ENCODE peak calls at places on chromosomes 4 and X, in nine cellular contexts. V is esophagus squamous epithelium, I is brain microvascular endothelial cell, B is adrenal gland, P is fibroblast of lung, S is ovary, L is GM06990, K is astrocyte, X is lower lobe of right lung. N is an unnamed sample.

GRCh38 chr4:130985371-130985770 is 1889.4 kb downstream of the C4orf33 start:
- DNase-seq in V (no peak), I (no peak), B (no peak), P (no peak), S (no peak), L (no peak), K (no peak), X (no peak), N (no peak)

GRCh38 chrX:12896935-12897334 is 9.5 kb upstream of the TLR8 start:
- DNase-seq in V (no peak), I (no peak), B (no peak), P (no peak), S (no peak), L (no peak), K (no peak), X (no peak), N (no peak)

GRCh38 chr4:80036949-80037348 is 36.1 kb downstream of the ANTXR2 start:
- DNase-seq in V (no peak), I (peak), B (no peak), P (peak), S (no peak), L (no peak), K (peak), X (no peak), N (no peak)

GRCh38 chrX:102835504-102836146 is 101.4 kb upstream of the RAB40AL start:
- DNase-seq in V (no peak), I (peak), B (no peak), P (peak), S (no peak), L (no peak), K (no peak), X (no peak), N (peak)

GRCh38 chrX:139890991-139891700 is 41.7 kb downstream of the ATP11C start:
- DNase-seq in V (no peak), I (peak), B (no peak), P (peak), S (no peak), L (no peak), K (peak), X (no peak), N (no peak)

GRCh38 chrX:102345916-102346315 is 93.9 kb downstream of the NXF2B start:
- DNase-seq in V (no peak), I (peak), B (peak), P (peak), S (peak), L (no peak), K (peak), X (peak), N (peak)

GRCh38 chr4:33060873-33061542 is 2340.8 kb downstream of the PCDH7 start:
- DNase-seq in V (no peak), I (peak), B (peak), P (peak), S (no peak), L (no peak), K (peak), X (no peak), N (peak)

GRCh38 chr4:168854216-168854921 is 155.7 kb downstream of the CBR4 start:
- DNase-seq in V (no peak), I (no peak), B (no peak), P (no peak), S (no peak), L (no peak), K (no peak), X (no peak), N (no peak)

GRCh38 chr4:7792616-7793015 is 147.0 kb downstream of the AFAP1 start:
- DNase-seq in V (no peak), I (no peak), B (no peak), P (no peak), S (no peak), L (no peak), K (peak), X (no peak), N (no peak)

GRCh38 chr4:114400531-114400930 is 198.1 kb upstream of the UGT8 start:
- DNase-seq in V (no peak), I (no peak), B (no peak), P (no peak), S (no peak), L (no peak), K (no peak), X (no peak), N (no peak)

GRCh38 chrX:86197815-86198214 is 49.6 kb downstream of the DACH2 start:
- DNase-seq in V (no peak), I (no peak), B (no peak), P (no peak), S (no peak), L (no peak), K (no peak), X (no peak), N (no peak)

GRCh38 chrX:53317365-53318069 is 36.1 kb upstream of the IQSEC2 start:
- DNase-seq in V (no peak), I (peak), B (peak), P (peak), S (peak), L (peak), K (peak), X (peak), N (peak)

GRCh38 chr4:35689866-35690265 is 554.4 kb downstream of the ARAP2 start:
- DNase-seq in V (no peak), I (no peak), B (no peak), P (no peak), S (no peak), L (no peak), K (no peak), X (no peak), N (no peak)

GRCh38 chrX:15349046-15349445 is 13.7 kb upstream of the PIGA start:
- DNase-seq in V (no peak), I (peak), B (peak), P (peak), S (no peak), L (peak), K (peak), X (no peak), N (peak)

GRCh38 chrX:120016068-120016441 is 61.4 kb downstream of the RHOXF2B start:
- DNase-seq in V (no peak), I (no peak), B (no peak), P (no peak), S (no peak), L (no peak), K (no peak), X (no peak), N (no peak)

GRCh38 chrX:120020305-120020704 is 57.2 kb downstream of the RHOXF2B start:
- DNase-seq in V (no peak), I (no peak), B (no peak), P (no peak), S (no peak), L (no peak), K (no peak), X (no peak), N (no peak)

GRCh38 chrX:120015145-120016067 is 62.1 kb downstream of the RHOXF2B start:
- DNase-seq in V (no peak), I (no peak), B (peak), P (no peak), S (peak), L (no peak), K (no peak), X (peak), N (no peak)

GRCh38 chrX:120014354-120015129 is 62.9 kb downstream of the RHOXF2B start:
- DNase-seq in V (no peak), I (no peak), B (no peak), P (no peak), S (no peak), L (no peak), K (no peak), X (no peak), N (no peak)
- H3K4me3 ChIP-seq in V (peak), I (no peak), B (no peak), P (no peak), S (no peak), L (no peak), K (no peak), X (peak), N (no peak)

DNA sequence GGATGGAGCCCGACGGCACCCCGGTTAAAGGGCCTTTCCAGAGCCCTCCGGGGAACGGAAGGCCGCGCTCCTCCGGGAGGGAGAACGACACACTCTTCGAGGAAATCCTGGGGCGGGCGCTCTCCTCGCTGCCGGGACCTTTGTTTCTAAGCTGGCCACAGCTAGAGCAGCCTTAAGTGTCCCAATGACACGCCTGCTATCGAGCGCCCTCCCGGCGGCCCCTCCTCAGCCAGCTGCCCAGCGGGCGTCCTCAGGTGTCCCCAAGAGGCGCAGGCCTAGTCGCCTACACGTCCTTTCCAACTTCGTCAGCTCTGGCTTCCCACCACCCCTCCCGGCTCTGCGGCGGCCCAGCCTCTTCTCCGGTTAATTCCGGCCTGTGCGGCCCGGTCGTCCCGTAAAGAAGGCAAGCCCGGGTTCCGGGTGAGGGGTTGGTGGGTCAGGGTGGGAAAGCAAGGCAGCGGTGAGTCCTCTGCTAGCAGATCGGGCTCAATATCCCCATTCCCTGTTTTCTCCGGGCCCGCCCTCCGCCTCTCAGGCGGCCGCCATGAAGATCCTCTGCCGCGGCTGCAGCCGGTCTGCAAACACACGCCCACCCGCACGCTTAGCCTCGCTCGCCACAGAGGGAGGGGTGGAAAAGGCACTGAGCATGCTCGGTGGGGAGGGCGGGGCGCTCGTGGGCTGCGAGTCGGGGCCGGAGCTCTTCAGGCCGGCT is 449 bp upstream of the RAP1GDS1 start:
- DNase-seq in V (peak), I (peak), B (peak), P (peak), S (peak), L (peak), K (peak), X (peak), N (peak)
- H3K4me3 ChIP-seq in V (peak), I (peak), B (peak), P (peak), S (peak), L (peak), K (peak), X (peak), N (peak)

GRCh38 chrX:1207496-1208025 is 4.9 kb downstream of the CRLF2 start:
- DNase-seq in V (no peak), I (no peak), B (no peak), P (no peak), S (no peak), L (no peak), K (no peak), X (no peak), N (no peak)

GRCh38 chrX:1202251-1202650 is 10.2 kb downstream of the CRLF2 start:
- DNase-seq in V (no peak), I (no peak), B (no peak), P (no peak), S (no peak), L (no peak), K (no peak), X (no peak), N (no peak)

GRCh38 chrX:1210844-1211243 is 1.6 kb downstream of the CRLF2 start:
- DNase-seq in V (no peak), I (no peak), B (no peak), P (no peak), S (no peak), L (no peak), K (no peak), X (no peak), N (no peak)

GRCh38 chrX:1205681-1206611 is 6.5 kb downstream of the CRLF2 start:
- DNase-seq in V (no peak), I (peak), B (no peak), P (peak), S (no peak), L (peak), K (peak), X (no peak), N (peak)
- H3K4me3 ChIP-seq in V (peak), I (no peak), B (no peak), P (no peak), S (no peak), L (no peak), K (peak), X (peak), N (peak)

GRCh38 chr4:77193046-77193445 is 36.0 kb downstream of the CCNG2 start:
- DNase-seq in V (no peak), I (no peak), B (no peak), P (no peak), S (no peak), L (no peak), K (no peak), X (no peak), N (no peak)
- H3K4me3 ChIP-seq in V (no peak), I (no peak), B (no peak), P (no peak), S (no peak), L (peak), K (no peak), X (no peak), N (no peak)

DNA sequence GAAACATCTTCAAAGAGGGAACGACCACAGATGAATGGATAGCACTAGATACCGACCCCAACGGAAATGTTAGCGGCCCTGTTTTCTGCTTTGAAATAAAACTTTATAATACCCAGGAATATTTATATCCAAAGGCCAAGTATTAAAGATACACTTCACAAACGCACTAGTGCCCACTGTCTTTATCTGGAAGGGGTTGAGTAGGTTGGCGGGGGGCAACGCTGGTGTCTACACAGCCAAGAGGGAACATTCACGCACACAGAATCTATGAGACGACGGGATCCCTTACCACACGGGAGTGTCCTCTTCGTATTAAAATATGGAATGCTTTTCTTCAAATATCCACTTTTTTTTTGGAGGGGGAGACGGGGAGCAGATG is 3.3 kb downstream of the HAND2 start:
- DNase-seq in V (no peak), I (no peak), B (no peak), P (no peak), S (no peak), L (no peak), K (no peak), X (no peak), N (no peak)
- H3K4me3 ChIP-seq in V (peak), I (no peak), B (no peak), P (no peak), S (peak), L (no peak), K (no peak), X (no peak), N (no peak)

N was measured in SJCRH30.